ENCODE peak calls at places on chromosomes 3 and 15, in ten cellular contexts. One of them, this sample, is unnamed. For H3K4me1, the result is how much of the 10 kb centered on the place peaks cover.

GRCh38 chr3:37864904-37865303 is 3.2 kb downstream of the CTDSPL start:
- DNase-seq in A673: peak
- DNase-seq in adrenal gland: no peak
- DNase-seq in GM23338: no peak
- DNase-seq in esophagus squamous epithelium: no peak
- DNase-seq in upper lobe of left lung: no peak
- DNase-seq in fibroblast of lung: no peak
- DNase-seq in sigmoid colon: no peak
- DNase-seq in psoas muscle: no peak
- DNase-seq in A549: peak
- DNase-seq in this sample: no peak

GRCh38 chr3:17747890-17748247 is 5.4 kb upstream of the TBC1D5 start:
- DNase-seq in esophagus squamous epithelium: no peak
- DNase-seq in psoas muscle: no peak
- DNase-seq in fibroblast of lung: no peak
- DNase-seq in GM23338: no peak
- DNase-seq in upper lobe of left lung: no peak
- DNase-seq in A673: no peak
- DNase-seq in sigmoid colon: no peak
- DNase-seq in A549: no peak
- DNase-seq in adrenal gland: no peak
- DNase-seq in this sample: no peak

GRCh38 chr3:9552252-9552999 is 1.2 kb downstream of the LHFPL4 start:
- DNase-seq in upper lobe of left lung: peak
- DNase-seq in sigmoid colon: no peak
- DNase-seq in GM23338: peak
- DNase-seq in fibroblast of lung: peak
- DNase-seq in esophagus squamous epithelium: no peak
- DNase-seq in A549: peak
- DNase-seq in A673: peak
- DNase-seq in psoas muscle: peak
- DNase-seq in adrenal gland: peak
- DNase-seq in this sample: peak

GRCh38 chr15:29750754-29751153 is 71.5 kb downstream of the TJP1 start:
- DNase-seq in psoas muscle: no peak
- DNase-seq in fibroblast of lung: peak
- DNase-seq in adrenal gland: no peak
- DNase-seq in A673: no peak
- DNase-seq in upper lobe of left lung: no peak
- DNase-seq in esophagus squamous epithelium: no peak
- DNase-seq in sigmoid colon: no peak
- DNase-seq in A549: no peak
- DNase-seq in GM23338: no peak
- DNase-seq in this sample: no peak

GRCh38 chr3:184746131-184747120 is 34.6 kb upstream of the MAGEF1 start:
- DNase-seq in esophagus squamous epithelium: no peak
- DNase-seq in A673: no peak
- DNase-seq in adrenal gland: no peak
- DNase-seq in GM23338: no peak
- DNase-seq in A549: no peak
- DNase-seq in psoas muscle: no peak
- DNase-seq in sigmoid colon: no peak
- DNase-seq in fibroblast of lung: no peak
- DNase-seq in upper lobe of left lung: no peak
- DNase-seq in this sample: no peak

GRCh38 chr15:47301481-47301880 is 415.8 kb upstream of the SEMA6D start:
- DNase-seq in sigmoid colon: no peak
- DNase-seq in A673: no peak
- DNase-seq in A549: no peak
- DNase-seq in upper lobe of left lung: no peak
- DNase-seq in fibroblast of lung: no peak
- DNase-seq in esophagus squamous epithelium: no peak
- DNase-seq in psoas muscle: peak
- DNase-seq in GM23338: no peak
- DNase-seq in adrenal gland: peak
- DNase-seq in this sample: no peak

GRCh38 chr15:70351941-70352774 is 254.4 kb upstream of the TLE3 start:
- DNase-seq in upper lobe of left lung: no peak
- DNase-seq in adrenal gland: no peak
- DNase-seq in GM23338: no peak
- DNase-seq in esophagus squamous epithelium: no peak
- DNase-seq in A673: no peak
- DNase-seq in sigmoid colon: no peak
- DNase-seq in psoas muscle: no peak
- DNase-seq in fibroblast of lung: no peak
- DNase-seq in A549: no peak
- DNase-seq in this sample: no peak

GRCh38 chr15:61173899-61174689 is 55.0 kb downstream of the RORA start:
- DNase-seq in fibroblast of lung: no peak
- DNase-seq in upper lobe of left lung: no peak
- DNase-seq in adrenal gland: no peak
- DNase-seq in sigmoid colon: no peak
- DNase-seq in A673: peak
- DNase-seq in A549: no peak
- DNase-seq in psoas muscle: no peak
- DNase-seq in esophagus squamous epithelium: no peak
- DNase-seq in GM23338: peak
- DNase-seq in this sample: peak

GRCh38 chr3:73498764-73499622 is 125.7 kb downstream of the PDZRN3 start:
- DNase-seq in upper lobe of left lung: no peak
- DNase-seq in psoas muscle: peak
- DNase-seq in adrenal gland: no peak
- DNase-seq in sigmoid colon: no peak
- DNase-seq in A673: no peak
- DNase-seq in A549: no peak
- DNase-seq in fibroblast of lung: peak
- DNase-seq in esophagus squamous epithelium: no peak
- DNase-seq in GM23338: no peak
- DNase-seq in this sample: no peak

GRCh38 chr3:73502609-73503560 is 121.9 kb downstream of the PDZRN3 start:
- DNase-seq in fibroblast of lung: peak
- DNase-seq in A673: peak
- DNase-seq in esophagus squamous epithelium: no peak
- DNase-seq in upper lobe of left lung: no peak
- DNase-seq in adrenal gland: peak
- DNase-seq in sigmoid colon: peak
- DNase-seq in psoas muscle: peak
- DNase-seq in A549: peak
- DNase-seq in GM23338: peak
- DNase-seq in this sample: peak

GRCh38 chr3:73500321-73500720 is 124.4 kb downstream of the PDZRN3 start:
- DNase-seq in adrenal gland: no peak
- DNase-seq in GM23338: no peak
- DNase-seq in esophagus squamous epithelium: no peak
- DNase-seq in sigmoid colon: no peak
- DNase-seq in A673: no peak
- DNase-seq in psoas muscle: no peak
- DNase-seq in upper lobe of left lung: no peak
- DNase-seq in A549: no peak
- DNase-seq in fibroblast of lung: peak
- DNase-seq in this sample: no peak

GRCh38 chr3:73497646-73498406 is 126.9 kb downstream of the PDZRN3 start:
- DNase-seq in A549: no peak
- DNase-seq in fibroblast of lung: no peak
- DNase-seq in psoas muscle: no peak
- DNase-seq in adrenal gland: no peak
- DNase-seq in esophagus squamous epithelium: no peak
- DNase-seq in upper lobe of left lung: peak
- DNase-seq in GM23338: no peak
- DNase-seq in A673: no peak
- DNase-seq in sigmoid colon: no peak
- DNase-seq in this sample: no peak

DNA sequence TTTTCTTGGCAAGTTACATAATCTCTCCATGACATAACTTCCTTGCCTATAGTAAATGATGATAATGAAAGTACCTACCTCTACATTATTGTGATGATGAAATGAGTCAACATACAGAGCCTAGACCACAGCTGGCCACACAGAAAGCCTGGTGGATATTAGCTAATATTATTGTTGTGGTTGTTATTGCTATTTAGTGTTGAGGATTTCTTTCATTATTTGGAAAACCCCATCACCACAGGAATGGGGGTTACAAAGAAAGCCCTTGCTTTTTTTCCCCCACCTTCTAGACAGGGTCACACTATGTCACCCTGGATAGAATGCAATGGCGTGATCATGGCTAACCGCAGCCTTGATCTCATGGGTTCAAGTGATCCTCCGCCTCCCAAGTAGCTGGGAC is 125.0 kb downstream of the PDZRN3 start:
- DNase-seq in fibroblast of lung: peak
- DNase-seq in sigmoid colon: no peak
- DNase-seq in upper lobe of left lung: no peak
- DNase-seq in GM23338: no peak
- DNase-seq in adrenal gland: no peak
- DNase-seq in esophagus squamous epithelium: no peak
- DNase-seq in A673: no peak
- DNase-seq in psoas muscle: no peak
- DNase-seq in A549: no peak
- DNase-seq in this sample: no peak
- H3K4me3 ChIP-seq in fibroblast of lung: no peak
- H3K4me3 ChIP-seq in sigmoid colon: no peak
- H3K4me3 ChIP-seq in upper lobe of left lung: no peak
- H3K4me3 ChIP-seq in GM23338: no peak
- H3K4me3 ChIP-seq in adrenal gland: no peak
- H3K4me3 ChIP-seq in esophagus squamous epithelium: no peak
- H3K4me3 ChIP-seq in A673: no peak
- H3K4me3 ChIP-seq in psoas muscle: no peak
- H3K4me3 ChIP-seq in A549: no peak
- H3K4me3 ChIP-seq in this sample: no peak

GRCh38 chr15:90036806-90037509 is 35.8 kb downstream of the ZNF710 start:
- DNase-seq in A549: no peak
- DNase-seq in upper lobe of left lung: no peak
- DNase-seq in esophagus squamous epithelium: no peak
- DNase-seq in GM23338: no peak
- DNase-seq in psoas muscle: no peak
- DNase-seq in fibroblast of lung: no peak
- DNase-seq in sigmoid colon: peak
- DNase-seq in adrenal gland: no peak
- DNase-seq in A673: no peak
- DNase-seq in this sample: no peak

GRCh38 chr15:90037961-90038633 is 37.0 kb downstream of the ZNF710 start:
- DNase-seq in GM23338: no peak
- DNase-seq in sigmoid colon: peak
- DNase-seq in A549: no peak
- DNase-seq in upper lobe of left lung: no peak
- DNase-seq in esophagus squamous epithelium: no peak
- DNase-seq in fibroblast of lung: peak
- DNase-seq in psoas muscle: no peak
- DNase-seq in A673: no peak
- DNase-seq in adrenal gland: no peak
- DNase-seq in this sample: no peak

GRCh38 chr15:90036343-90036742 is 35.2 kb downstream of the ZNF710 start:
- DNase-seq in psoas muscle: no peak
- DNase-seq in esophagus squamous epithelium: no peak
- DNase-seq in A549: no peak
- DNase-seq in upper lobe of left lung: no peak
- DNase-seq in fibroblast of lung: no peak
- DNase-seq in A673: no peak
- DNase-seq in adrenal gland: no peak
- DNase-seq in sigmoid colon: peak
- DNase-seq in GM23338: no peak
- DNase-seq in this sample: no peak

GRCh38 chr15:90038639-90039095 is 37.5 kb downstream of the ZNF710 start:
- DNase-seq in fibroblast of lung: no peak
- DNase-seq in GM23338: no peak
- DNase-seq in sigmoid colon: peak
- DNase-seq in psoas muscle: no peak
- DNase-seq in adrenal gland: no peak
- DNase-seq in esophagus squamous epithelium: no peak
- DNase-seq in upper lobe of left lung: no peak
- DNase-seq in A673: no peak
- DNase-seq in A549: no peak
- DNase-seq in this sample: no peak

GRCh38 chr15:90037510-90037860 is 36.4 kb downstream of the ZNF710 start:
- DNase-seq in adrenal gland: no peak
- DNase-seq in upper lobe of left lung: no peak
- DNase-seq in A549: no peak
- DNase-seq in A673: no peak
- DNase-seq in psoas muscle: no peak
- DNase-seq in sigmoid colon: no peak
- DNase-seq in esophagus squamous epithelium: no peak
- DNase-seq in fibroblast of lung: peak
- DNase-seq in GM23338: no peak
- DNase-seq in this sample: no peak
- H3K4me1 ChIP-seq in adrenal gland: half or more
- H3K4me1 ChIP-seq in upper lobe of left lung: half or more
- H3K4me1 ChIP-seq in A549: under half
- H3K4me1 ChIP-seq in A673: under half
- H3K4me1 ChIP-seq in psoas muscle: under half
- H3K4me1 ChIP-seq in sigmoid colon: under half
- H3K4me1 ChIP-seq in esophagus squamous epithelium: under half
- H3K4me1 ChIP-seq in fibroblast of lung: under half
- H3K4me1 ChIP-seq in GM23338: under half
- H3K4me1 ChIP-seq in this sample: under half

DNA sequence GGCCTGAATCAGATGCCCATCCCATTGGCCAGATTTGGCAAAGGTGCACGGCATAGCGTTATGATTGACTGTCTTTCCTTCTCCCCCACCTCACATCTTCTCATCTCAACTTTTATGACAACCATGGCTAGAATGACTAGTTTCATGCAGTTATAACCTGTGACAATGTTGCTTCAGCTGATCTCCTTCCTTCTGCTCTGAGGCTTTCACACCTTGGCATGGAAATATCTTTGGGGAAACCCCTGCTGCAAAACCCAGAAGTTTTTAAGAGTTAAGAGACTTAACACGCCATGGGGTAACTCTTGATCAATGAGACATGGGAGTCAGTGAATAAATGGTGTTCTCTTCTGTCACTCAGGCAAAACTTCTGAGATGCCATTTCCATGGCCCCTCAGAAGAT is 290.7 kb upstream of the MDFIC2 start:
- DNase-seq in A549: no peak
- DNase-seq in fibroblast of lung: no peak
- DNase-seq in GM23338: no peak
- DNase-seq in psoas muscle: no peak
- DNase-seq in sigmoid colon: no peak
- DNase-seq in A673: no peak
- DNase-seq in adrenal gland: no peak
- DNase-seq in upper lobe of left lung: no peak
- DNase-seq in esophagus squamous epithelium: no peak
- DNase-seq in this sample: no peak
- H3K4me3 ChIP-seq in A549: no peak
- H3K4me3 ChIP-seq in fibroblast of lung: no peak
- H3K4me3 ChIP-seq in GM23338: no peak
- H3K4me3 ChIP-seq in psoas muscle: no peak
- H3K4me3 ChIP-seq in sigmoid colon: no peak
- H3K4me3 ChIP-seq in A673: no peak
- H3K4me3 ChIP-seq in adrenal gland: no peak
- H3K4me3 ChIP-seq in upper lobe of left lung: no peak
- H3K4me3 ChIP-seq in esophagus squamous epithelium: no peak
- H3K4me3 ChIP-seq in this sample: no peak

GRCh38 chr3:64213224-64213893 is 11.9 kb downstream of the PRICKLE2 start:
- DNase-seq in esophagus squamous epithelium: no peak
- DNase-seq in fibroblast of lung: no peak
- DNase-seq in psoas muscle: no peak
- DNase-seq in A549: no peak
- DNase-seq in upper lobe of left lung: no peak
- DNase-seq in GM23338: no peak
- DNase-seq in sigmoid colon: no peak
- DNase-seq in A673: no peak
- DNase-seq in adrenal gland: no peak
- DNase-seq in this sample: no peak

GRCh38 chr3:64214002-64214696 is 11.1 kb downstream of the PRICKLE2 start:
- DNase-seq in A673: no peak
- DNase-seq in fibroblast of lung: peak
- DNase-seq in esophagus squamous epithelium: no peak
- DNase-seq in upper lobe of left lung: no peak
- DNase-seq in sigmoid colon: peak
- DNase-seq in psoas muscle: peak
- DNase-seq in A549: no peak
- DNase-seq in GM23338: no peak
- DNase-seq in adrenal gland: peak
- DNase-seq in this sample: peak

GRCh38 chr3:64207289-64208086 is 17.8 kb downstream of the PRICKLE2 start:
- DNase-seq in sigmoid colon: no peak
- DNase-seq in A549: no peak
- DNase-seq in upper lobe of left lung: no peak
- DNase-seq in A673: no peak
- DNase-seq in GM23338: no peak
- DNase-seq in esophagus squamous epithelium: no peak
- DNase-seq in psoas muscle: no peak
- DNase-seq in adrenal gland: no peak
- DNase-seq in fibroblast of lung: peak
- DNase-seq in this sample: peak

GRCh38 chr3:64214697-64215018 is 10.6 kb downstream of the PRICKLE2 start:
- DNase-seq in fibroblast of lung: peak
- DNase-seq in GM23338: no peak
- DNase-seq in sigmoid colon: peak
- DNase-seq in esophagus squamous epithelium: no peak
- DNase-seq in upper lobe of left lung: no peak
- DNase-seq in A673: no peak
- DNase-seq in adrenal gland: no peak
- DNase-seq in psoas muscle: no peak
- DNase-seq in A549: no peak
- DNase-seq in this sample: no peak

GRCh38 chr3:64209866-64210609 is 15.2 kb downstream of the PRICKLE2 start:
- DNase-seq in sigmoid colon: peak
- DNase-seq in fibroblast of lung: peak
- DNase-seq in A673: no peak
- DNase-seq in adrenal gland: peak
- DNase-seq in upper lobe of left lung: peak
- DNase-seq in esophagus squamous epithelium: no peak
- DNase-seq in A549: no peak
- DNase-seq in GM23338: no peak
- DNase-seq in psoas muscle: peak
- DNase-seq in this sample: peak
- H3K4me1 ChIP-seq in sigmoid colon: under half
- H3K4me1 ChIP-seq in fibroblast of lung: under half
- H3K4me1 ChIP-seq in A673: under half
- H3K4me1 ChIP-seq in adrenal gland: under half
- H3K4me1 ChIP-seq in upper lobe of left lung: under half
- H3K4me1 ChIP-seq in esophagus squamous epithelium: under half
- H3K4me1 ChIP-seq in A549: under half
- H3K4me1 ChIP-seq in GM23338: under half
- H3K4me1 ChIP-seq in psoas muscle: under half
- H3K4me1 ChIP-seq in this sample: under half